ENCODE peak calls at places on chromosomes 12 and 14, in seven cellular contexts. F, W, O, M, R, T and Y are unnamed samples.

GRCh38 chr14:73814158-73814557 is 37.5 kb upstream of the PTGR2 start:
- DNase-seq in F (no peak), W (no peak), O (no peak), M (no peak), R (no peak), T (no peak), Y (no peak)

GRCh38 chr12:4789776-4790175 is 69.6 kb downstream of the GALNT8 start:
- DNase-seq in F (no peak), W (no peak), O (no peak), M (no peak), R (no peak), T (no peak), Y (no peak)

GRCh38 chr12:109731231-109731731 is 17.7 kb downstream of the FAM222A start:
- DNase-seq in F (no peak), W (no peak), O (no peak), M (no peak), R (no peak), T (peak), Y (no peak)

GRCh38 chr12:11702959-11703358 is 53.5 kb downstream of the ETV6 start:
- DNase-seq in F (no peak), W (no peak), O (no peak), M (no peak), R (no peak), T (no peak), Y (no peak)

GRCh38 chr12:68331500-68331868 is 678 bp downstream of the MDM1 start:
- DNase-seq in F (no peak), W (no peak), O (no peak), M (no peak), R (no peak), T (no peak), Y (no peak)

GRCh38 chr12:52691076-52691764 is 11.0 kb upstream of the KRT1 start:
- DNase-seq in F (no peak), W (no peak), O (no peak), M (no peak), R (no peak), T (peak), Y (no peak)

GRCh38 chr14:75972729-75973480 is 8.9 kb downstream of the TGFB3 start:
- DNase-seq in F (no peak), W (no peak), O (no peak), M (no peak), R (no peak), T (peak), Y (peak)

GRCh38 chr14:20516921-20517320 is 11.6 kb downstream of the RNASE10 start:
- DNase-seq in F (no peak), W (no peak), O (peak), M (no peak), R (peak), T (no peak), Y (no peak)

GRCh38 chr12:132148368-132149045 is 4.2 kb downstream of the NOC4L start:
- DNase-seq in F (no peak), W (no peak), O (no peak), M (no peak), R (no peak), T (no peak), Y (no peak)

GRCh38 chr14:69997849-69998248 is 118.6 kb downstream of the SMOC1 start:
- DNase-seq in F (no peak), W (no peak), O (peak), M (no peak), R (no peak), T (no peak), Y (no peak)

GRCh38 chr14:96090441-96091148 is 51.4 kb downstream of the C14orf132 start:
- DNase-seq in F (no peak), W (peak), O (peak), M (no peak), R (no peak), T (peak), Y (no peak)

GRCh38 chr12:6197996-6198395 is 2.2 kb upstream of the CD9 start:
- DNase-seq in F (no peak), W (no peak), O (no peak), M (no peak), R (no peak), T (no peak), Y (no peak)

GRCh38 chr12:111410229-111411186 is 4.8 kb downstream of the SH2B3 start:
- DNase-seq in F (no peak), W (no peak), O (no peak), M (no peak), R (no peak), T (no peak), Y (no peak)

GRCh38 chr12:90013409-90013808 is 304.8 kb upstream of the ATP2B1 start:
- DNase-seq in F (peak), W (no peak), O (no peak), M (peak), R (no peak), T (no peak), Y (no peak)

GRCh38 chr12:76515271-76515670 is 44.3 kb downstream of the OSBPL8 start:
- DNase-seq in F (no peak), W (no peak), O (no peak), M (no peak), R (no peak), T (no peak), Y (no peak)

GRCh38 chr14:33435911-33436310 is 497.2 kb downstream of the NPAS3 start:
- DNase-seq in F (no peak), W (no peak), O (no peak), M (peak), R (no peak), T (no peak), Y (no peak)

GRCh38 chr14:38342803-38343202 is 86.9 kb upstream of the CLEC14A start:
- DNase-seq in F (no peak), W (no peak), O (no peak), M (no peak), R (no peak), T (no peak), Y (no peak)

GRCh38 chr14:25943329-25943728 is 654.5 kb downstream of the NOVA1 start:
- DNase-seq in F (no peak), W (no peak), O (no peak), M (no peak), R (no peak), T (no peak), Y (no peak)